ENCODE peak calls at places on chromosomes 12 and 14, in six cellular contexts. J is HCT116, T is HL-60, Y is HepG2, Z is suprapubic skin, W is Panc1. B is an unnamed sample.

GRCh38 chr12:89280833-89281533 is 71.3 kb downstream of the DUSP6 start:
- DNase-seq in Y (no peak), J (no peak), W (no peak), Z (no peak), T (peak), B (no peak)

GRCh38 chr12:71438670-71439361 is 782 bp upstream of the LGR5 start:
- DNase-seq in T (no peak), Z (no peak), J (no peak), Y (peak), W (no peak), B (no peak)

GRCh38 chr14:49960453-49960852 is 67.6 kb downstream of the ARF6 start:
- DNase-seq in Z (no peak), Y (no peak), T (no peak), W (no peak), J (no peak), B (no peak)

GRCh38 chr14:61889914-61890351 is 127.7 kb downstream of the SNAPC1 start:
- DNase-seq in J (no peak), T (no peak), Y (no peak), Z (no peak), W (no peak), B (no peak)

GRCh38 chr12:131910302-131911110 is 16.1 kb downstream of the ULK1 start:
- DNase-seq in T (no peak), Y (no peak), J (no peak), Z (no peak), W (no peak), B (peak)

GRCh38 chr12:54374555-54375257 is 9.8 kb downstream of the ZNF385A start:
- DNase-seq in Z (no peak), J (no peak), Y (no peak), W (no peak), T (no peak), B (no peak)

GRCh38 chr14:104650981-104651875 is 38.2 kb upstream of the INF2 start:
- DNase-seq in W (no peak), Z (no peak), J (no peak), T (no peak), Y (no peak), B (no peak)

GRCh38 chr12:53324113-53324778 is 2.8 kb upstream of the AAAS start:
- DNase-seq in J (no peak), Y (no peak), W (no peak), T (peak), Z (no peak), B (peak)

GRCh38 chr12:53750812-53751335 is 905 bp downstream of the CISTR start:
- DNase-seq in Y (no peak), Z (no peak), W (no peak), J (no peak), T (no peak), B (no peak)

GRCh38 chr14:45262637-45263036 is 9.6 kb upstream of the MIS18BP1 start:
- DNase-seq in J (no peak), W (no peak), Z (no peak), Y (no peak), T (no peak), B (no peak)

GRCh38 chr12:47071241-47071852 is 8.1 kb upstream of the PCED1B start:
- DNase-seq in Y (peak), Z (no peak), J (no peak), T (no peak), W (no peak), B (no peak)

GRCh38 chr14:75702107-75702506 is 41.1 kb downstream of the TTLL5 start:
- DNase-seq in J (no peak), T (no peak), W (no peak), Z (no peak), Y (no peak), B (no peak)

GRCh38 chr14:59918824-59919581 is 941 bp upstream of the LRRC9 start:
- DNase-seq in J (peak), T (no peak), W (no peak), Z (no peak), Y (peak), B (peak)

GRCh38 chr12:38508246-38508645 is 191.7 kb downstream of the ALG10B start:
- DNase-seq in T (no peak), Y (no peak), J (no peak), Z (peak), W (no peak), B (peak)

GRCh38 chr12:6183689-6184441 is 16.3 kb upstream of the CD9 start:
- DNase-seq in W (no peak), J (no peak), Y (peak), Z (no peak), T (no peak), B (no peak)

GRCh38 chr12:6072302-6072752 is 52.1 kb downstream of the VWF start:
- DNase-seq in Y (peak), T (no peak), J (no peak), W (no peak), Z (no peak), B (no peak)

GRCh38 chr12:122520676-122521075 is 6.1 kb downstream of the RSRC2 start:
- DNase-seq in W (no peak), Z (no peak), T (no peak), J (no peak), Y (no peak), B (no peak)
- TF ChIP-seq POLR2AphosphoS5 in W (no peak), Z (no peak), T (no peak), J (no peak), Y (no peak), B (no peak)

GRCh38 chr14:72183631-72184030 is 251.4 kb downstream of the RGS6 start:
- DNase-seq in J (no peak), Y (no peak), W (no peak), Z (no peak), T (no peak), B (no peak)

GRCh38 chr14:72182773-72183432 is 250.7 kb downstream of the RGS6 start:
- DNase-seq in Y (no peak), T (no peak), W (no peak), Z (no peak), J (no peak), B (no peak)

GRCh38 chr14:72186461-72187035 is 254.3 kb downstream of the RGS6 start:
- DNase-seq in W (no peak), T (no peak), Y (no peak), J (no peak), Z (no peak), B (no peak)
- TF ChIP-seq POLR2AphosphoS5 in W (no peak), T (no peak), Y (no peak), J (no peak), Z (no peak), B (no peak)

GRCh38 chr12:91896725-91897515 is 248.7 kb downstream of the BTG1 start:
- DNase-seq in W (no peak), T (no peak), J (no peak), Y (no peak), Z (no peak), B (no peak)
- TF ChIP-seq POLR2AphosphoS5 in W (no peak), T (no peak), J (no peak), Y (no peak), Z (no peak), B (no peak)

DNA sequence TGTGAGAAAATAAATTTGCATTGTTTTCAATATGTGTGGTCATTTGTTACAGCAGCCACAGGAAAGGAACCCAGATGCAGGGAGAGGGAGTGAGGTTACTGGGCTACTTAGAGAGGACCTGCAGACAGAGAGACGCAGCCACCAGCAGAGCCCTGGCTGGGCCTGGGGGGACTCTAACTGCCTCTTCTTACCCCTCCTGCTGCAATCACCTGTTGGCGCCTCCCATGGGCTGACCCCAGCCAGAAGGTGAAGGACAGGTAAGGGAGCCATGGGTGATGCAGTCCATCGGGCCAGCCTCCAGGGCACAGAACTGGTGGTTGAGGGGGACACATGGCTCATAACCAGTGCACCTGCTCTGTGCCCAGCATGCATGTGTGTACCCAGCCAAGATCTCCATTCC is 15.8 kb upstream of the RBM19 start:
- DNase-seq in W (no peak), Y (no peak), T (no peak), Z (no peak), J (no peak), B (no peak)
- TF ChIP-seq POLR2AphosphoS5 in W (no peak), Y (no peak), T (no peak), Z (no peak), J (no peak), B (no peak)

GRCh38 chr14:32200368-32201195 is 1.3 kb upstream of the RNU6-7 start:
- DNase-seq in J (no peak), T (no peak), Y (no peak), Z (no peak), W (peak), B (no peak)

GRCh38 chr14:32201816-32202467 is at the start of gene RNU6-7:
- DNase-seq in W (peak), J (no peak), Z (no peak), T (no peak), Y (peak), B (no peak)

GRCh38 chr14:32202468-32202865 is 602 bp downstream of the RNU6-8 start:
- DNase-seq in W (peak), Y (peak), J (no peak), Z (no peak), T (no peak), B (no peak)

GRCh38 chr14:32202941-32203882 is at the start of gene RNU6-8:
- DNase-seq in Z (peak), Y (peak), W (peak), T (peak), J (peak), B (peak)

GRCh38 chr14:32201196-32201815 is 539 bp upstream of the RNU6-7 start:
- DNase-seq in Z (peak), Y (peak), W (peak), J (no peak), T (no peak), B (peak)
- TF ChIP-seq POLR2AphosphoS5 in Z (no peak), Y (peak), W (no peak), J (no peak), T (no peak), B (no peak)

DNA sequence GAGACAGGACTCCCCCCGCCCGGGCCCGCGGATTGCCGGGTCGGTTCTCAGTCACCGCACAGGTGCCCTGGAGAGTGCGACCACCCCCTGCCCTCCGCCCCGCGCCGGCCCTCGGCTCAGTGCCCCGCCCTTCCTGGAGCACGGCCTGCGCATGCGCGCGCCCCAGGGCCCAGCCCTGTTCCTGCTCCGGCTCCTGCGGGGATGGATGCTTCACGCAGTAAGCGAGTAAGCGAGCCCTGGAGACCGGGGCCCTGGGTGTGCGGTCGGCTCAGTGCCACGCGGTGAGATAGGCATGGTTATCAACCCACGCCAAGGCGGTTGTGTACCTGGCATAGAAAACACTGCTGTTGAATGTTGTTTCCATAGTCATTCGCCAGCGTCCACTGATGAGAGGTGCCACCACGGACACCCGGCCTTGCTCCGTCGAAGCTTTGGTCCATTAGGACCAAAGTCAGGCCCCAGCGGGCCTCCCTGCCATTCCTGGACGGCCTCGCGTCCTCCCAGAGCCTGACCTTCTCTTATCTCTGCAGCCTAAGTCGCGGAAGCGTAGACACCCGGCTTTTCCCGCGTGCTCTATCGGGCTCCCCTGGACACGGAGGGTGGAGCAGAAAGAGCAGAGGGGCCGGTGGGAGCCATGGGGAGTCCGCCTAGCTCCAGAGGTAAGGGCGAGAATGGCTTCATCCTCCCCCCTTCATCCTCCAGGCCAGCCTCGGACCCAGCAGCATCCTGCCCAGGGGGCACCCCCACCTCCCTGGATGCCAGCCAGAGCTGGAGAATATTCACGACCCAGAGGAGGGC is 90.6 kb downstream of the PAPOLA start:
- DNase-seq in Y (peak), Z (peak), J (no peak), W (no peak), T (peak), B (peak)
- TF ChIP-seq POLR2AphosphoS5 in Y (no peak), Z (no peak), J (no peak), W (no peak), T (no peak), B (no peak)

B was measured in upper lobe of left lung.